ENCODE peak calls at places on chromosome 15, in five cellular contexts. Y, G, K, J and I are unnamed samples.

GRCh38 chr15:66774001-66774814 is 72.2 kb downstream of the SMAD6 start:
- DNase-seq in Y (peak), G (peak), K (peak), J (peak), I (peak)

GRCh38 chr15:78064544-78064943 is 13.0 kb downstream of the TBC1D2B start:
- DNase-seq in Y (no peak), G (no peak), K (no peak), J (no peak), I (no peak)

GRCh38 chr15:91465696-91466095 is 365.6 kb downstream of the SV2B start:
- DNase-seq in Y (no peak), G (no peak), K (no peak), J (no peak), I (no peak)

GRCh38 chr15:48530528-48530927 is 115.0 kb downstream of the FBN1 start:
- DNase-seq in Y (no peak), G (no peak), K (no peak), J (no peak), I (no peak)

GRCh38 chr15:35325374-35325941 is 220.5 kb downstream of the DPH6 start:
- DNase-seq in Y (no peak), G (no peak), K (no peak), J (no peak), I (no peak)

GRCh38 chr15:67834593-67835348 is 5.1 kb downstream of the RNU6-1 start:
- DNase-seq in Y (no peak), G (no peak), K (no peak), J (no peak), I (no peak)

GRCh38 chr15:90845201-90845949 is 23.0 kb upstream of the FURIN start:
- DNase-seq in Y (no peak), G (no peak), K (peak), J (peak), I (no peak)

GRCh38 chr15:64647367-64647766 is 128.0 kb downstream of the RBPMS2 start:
- DNase-seq in Y (no peak), G (no peak), K (no peak), J (no peak), I (no peak)

GRCh38 chr15:36527512-36528162 is 51.8 kb upstream of the CDIN1 start:
- DNase-seq in Y (no peak), G (no peak), K (no peak), J (no peak), I (no peak)

GRCh38 chr15:70762469-70763119 is 764 bp downstream of the UACA start:
- DNase-seq in Y (peak), G (no peak), K (peak), J (peak), I (peak)

GRCh38 chr15:89197503-89197971 is 23.8 kb downstream of the RLBP1 start:
- DNase-seq in Y (no peak), G (no peak), K (peak), J (no peak), I (peak)

GRCh38 chr15:91603681-91604080 is 249.8 kb upstream of the SLCO3A1 start:
- DNase-seq in Y (no peak), G (no peak), K (no peak), J (no peak), I (no peak)

GRCh38 chr15:40249477-40250303 is 10.8 kb downstream of the PAK6 start:
- DNase-seq in Y (no peak), G (no peak), K (no peak), J (no peak), I (peak)

GRCh38 chr15:94336817-94337537 is 105.6 kb downstream of the MCTP2 start:
- DNase-seq in Y (no peak), G (no peak), K (no peak), J (no peak), I (no peak)

GRCh38 chr15:48582472-48583235 is 62.9 kb downstream of the FBN1 start:
- DNase-seq in Y (no peak), G (no peak), K (no peak), J (no peak), I (no peak)

GRCh38 chr15:93057618-93058017 is 31.4 kb downstream of the RGMA start:
- DNase-seq in Y (no peak), G (no peak), K (no peak), J (no peak), I (no peak)

GRCh38 chr15:67595572-67595971 is 53.1 kb downstream of the MAP2K5 start:
- DNase-seq in Y (no peak), G (no peak), K (no peak), J (no peak), I (no peak)

GRCh38 chr15:68557469-68558317 is 21.1 kb upstream of the CORO2B start:
- DNase-seq in Y (no peak), G (no peak), K (no peak), J (no peak), I (no peak)

GRCh38 chr15:41493205-41493901 is at the start of gene ITPKA:
- DNase-seq in Y (peak), G (peak), K (peak), J (peak), I (peak)

GRCh38 chr15:49052662-49053061 is 6.4 kb upstream of the SECISBP2L start:
- DNase-seq in Y (no peak), G (no peak), K (no peak), J (no peak), I (no peak)

GRCh38 chr15:33860749-33861148 is 107.5 kb upstream of the CHRM5 start:
- DNase-seq in Y (no peak), G (no peak), K (no peak), J (peak), I (no peak)

GRCh38 chr15:80558631-80559319 is 136.3 kb upstream of the ABHD17C start:
- DNase-seq in Y (no peak), G (no peak), K (no peak), J (no peak), I (no peak)

GRCh38 chr15:31489281-31489680 is 162.6 kb downstream of the KLF13 start:
- DNase-seq in Y (no peak), G (no peak), K (no peak), J (no peak), I (no peak)

GRCh38 chr15:65028921-65029735 is at the start of gene MTFMT:
- DNase-seq in Y (peak), G (peak), K (peak), J (peak), I (peak)

GRCh38 chr15:79673416-79674123 is 223.2 kb downstream of the MTHFS start:
- DNase-seq in Y (no peak), G (peak), K (peak), J (peak), I (no peak)

GRCh38 chr15:90358124-90359033 is 6.3 kb downstream of the ZNF774 start:
- DNase-seq in Y (no peak), G (no peak), K (peak), J (no peak), I (no peak)

GRCh38 chr15:65329991-65330735 is 25.7 kb downstream of the RNU5B-1 start:
- DNase-seq in Y (no peak), G (no peak), K (no peak), J (no peak), I (no peak)